ENCODE peak calls at places on chromosomes 2 and 18, in nine cellular contexts. Q is fibroblast of lung, R is heart right ventricle, I is GM12865, U is IMR-90, S is breast epithelium, P is upper lobe of right lung, T is astrocyte of the spinal cord, F is AG09309. O is an unnamed sample.

GRCh38 chr2:16716051-16716450 is 50.4 kb upstream of the CYRIA start:
- DNase-seq in Q (no peak), R (no peak), I (no peak), U (no peak), S (no peak), P (no peak), T (no peak), F (no peak), O (no peak)

GRCh38 chr2:104481341-104481740 is 372.6 kb upstream of the POU3F3 start:
- DNase-seq in Q (no peak), R (no peak), I (no peak), U (no peak), S (no peak), P (no peak), T (no peak), F (no peak), O (no peak)

GRCh38 chr2:60634443-60634842 is 81.0 kb upstream of the BCL11A start:
- DNase-seq in Q (no peak), R (no peak), I (no peak), U (no peak), S (no peak), P (no peak), T (no peak), F (no peak), O (no peak)

GRCh38 chr2:16319425-16320245 is 346.0 kb downstream of the CYRIA start:
- DNase-seq in Q (no peak), R (no peak), I (no peak), U (no peak), S (no peak), P (no peak), T (no peak), F (no peak), O (no peak)

GRCh38 chr2:242031481-242032019 is 162.0 kb downstream of the RTP5 start:
- DNase-seq in Q (peak; percentile 97), R (no peak), I (no peak), U (peak; percentile 95), S (peak; percentile 48), P (peak; percentile 43), T (peak; percentile 85), F (peak; percentile 81), O (peak; percentile 29)

GRCh38 chr2:222360146-222360545 is 61.3 kb upstream of the PAX3 start:
- DNase-seq in Q (no peak), R (no peak), I (no peak), U (no peak), S (no peak), P (no peak), T (no peak), F (no peak), O (no peak)

GRCh38 chr2:42169869-42170465 is 814 bp downstream of the EML4 start:
- DNase-seq in Q (no peak), R (no peak), I (peak; percentile 57), U (peak; percentile 15), S (no peak), P (no peak), T (peak; percentile 23), F (no peak), O (no peak)

GRCh38 chr2:2667690-2668089 is 336.6 kb upstream of the MYT1L start:
- DNase-seq in Q (no peak), R (no peak), I (no peak), U (no peak), S (no peak), P (no peak), T (no peak), F (no peak), O (no peak)

DNA sequence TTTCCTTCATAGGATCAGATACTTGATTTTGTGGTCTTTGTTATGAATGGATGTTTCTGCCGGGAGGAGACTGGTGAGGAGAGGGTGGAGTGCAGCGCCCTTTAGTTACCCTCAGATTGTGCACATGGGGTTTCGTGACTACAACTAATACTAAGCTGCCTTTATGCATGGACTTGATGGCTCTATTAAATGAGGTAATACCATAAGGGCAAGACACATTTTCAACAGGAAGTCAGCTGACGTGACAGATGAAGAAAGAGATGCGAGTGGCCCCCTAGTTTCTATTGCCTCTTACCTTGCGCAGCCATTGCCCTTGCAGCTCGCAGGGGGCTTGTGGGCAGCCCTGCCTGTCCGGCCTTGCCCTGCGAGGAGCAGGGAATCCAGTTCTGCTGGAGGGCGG is 24.4 kb downstream of the ZNF407 start:
- DNase-seq in Q (no peak), R (no peak), I (no peak), U (no peak), S (no peak), P (no peak), T (no peak), F (no peak), O (no peak)
- TF ChIP-seq CTCF in Q (no peak), R (no peak), I (no peak), U (no peak), S (no peak), P (no peak), T (no peak), F (no peak), O (no peak)

DNA sequence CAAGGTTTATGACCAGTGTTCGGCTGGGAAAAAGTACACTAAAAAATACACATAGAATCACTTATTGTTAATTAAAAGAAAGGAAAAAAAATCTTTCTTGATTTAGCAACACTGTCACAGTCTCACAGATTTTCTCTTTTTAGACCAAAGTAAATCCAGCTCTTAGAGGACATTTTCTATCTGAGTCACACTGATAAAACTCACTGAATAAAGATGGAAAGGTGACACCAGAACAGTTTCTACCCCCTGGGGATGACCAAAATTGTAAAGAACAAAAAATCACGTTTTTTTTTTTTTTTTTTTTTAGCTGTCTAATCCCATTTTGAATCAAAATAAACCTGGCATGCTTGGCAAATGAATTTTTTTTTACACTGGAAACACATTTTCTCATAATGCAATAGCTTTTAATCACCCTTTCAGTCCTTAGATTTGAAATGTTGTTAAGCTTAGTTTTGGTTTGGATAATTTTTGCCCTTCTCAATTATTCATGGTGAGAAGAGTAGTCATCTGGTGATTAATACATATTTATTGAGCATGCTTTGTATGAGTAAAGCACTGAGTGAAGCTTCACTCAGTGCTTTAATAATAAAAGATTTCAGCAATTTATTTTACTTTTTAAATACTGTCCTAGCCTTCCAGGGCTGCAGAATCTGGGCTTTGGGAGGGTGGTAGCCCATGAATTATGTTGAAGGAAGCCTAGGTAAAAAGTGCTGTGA is 886.3 kb downstream of the SLC4A3 start:
- DNase-seq in Q (no peak), R (no peak), I (no peak), U (peak; percentile 20), S (no peak), P (no peak), T (no peak), F (no peak), O (no peak)
- H3K4me3 ChIP-seq in Q (no peak overlapping the region), R (no peak overlapping the region), I (no peak overlapping the region), U (no peak overlapping the region), S (no peak overlapping the region), P (no peak overlapping the region), T (no peak overlapping the region), F (no peak overlapping the region), O (no peak overlapping the region)

GRCh38 chr2:95392730-95393455 is 9.6 kb upstream of the FAHD2A start:
- DNase-seq in Q (no peak), R (no peak), I (no peak), U (no peak), S (peak; percentile 20), P (no peak), T (no peak), F (no peak), O (no peak)
- TF ChIP-seq CTCF in Q (no peak), R (no peak), I (peak; percentile 11), U (no peak), S (no peak), P (no peak), T (peak; percentile 20), F (peak; percentile 7), O (peak; percentile 13)

GRCh38 chr18:33579147-33579867 is 1.3 kb downstream of the ASXL3 start:
- DNase-seq in Q (peak; percentile 43), R (no peak), I (no peak), U (no peak), S (no peak), P (no peak), T (no peak), F (no peak), O (no peak)

GRCh38 chr18:33578371-33579146 is 540 bp downstream of the ASXL3 start:
- DNase-seq in Q (no peak), R (peak; percentile 20), I (no peak), U (no peak), S (no peak), P (peak; percentile 58), T (no peak), F (no peak), O (no peak)

GRCh38 chr18:33577688-33578370 is at the start of gene ASXL3:
- DNase-seq in Q (peak; percentile 51), R (peak; percentile 32), I (peak; percentile 7), U (no peak), S (no peak), P (peak; percentile 65), T (no peak), F (no peak), O (peak; percentile 1)

GRCh38 chr18:33579868-33580205 is 1.8 kb downstream of the ASXL3 start:
- DNase-seq in Q (peak; percentile 18), R (no peak), I (no peak), U (no peak), S (no peak), P (no peak), T (no peak), F (no peak), O (no peak)

GRCh38 chr18:33576999-33577687 is 876 bp upstream of the ASXL3 start:
- DNase-seq in Q (peak; percentile 27), R (no peak), I (no peak), U (no peak), S (no peak), P (no peak), T (no peak), F (no peak), O (no peak)
- H3K4me3 ChIP-seq in Q (peak overlapping the region; percentile 62), R (peak overlapping the region; percentile 62), I (no peak overlapping the region), U (peak overlapping the region; percentile 59), S (peak overlapping the region; percentile 68), P (peak overlapping the region; percentile 58), T (peak overlapping the region; percentile 75), F (no peak overlapping the region), O (peak overlapping the region; percentile 83)